ENCODE peak calls at places on chromosomes 4 and X, in nine cellular contexts. M, A, F, Z, B, X, E, J and S are unnamed samples.

GRCh38 chr4:125003840-125004239 is 291.3 kb upstream of the ANKRD50 start:
- DNase-seq in M (no peak), A (no peak), F (no peak), Z (no peak), B (no peak), X (no peak), E (no peak), J (no peak), S (no peak)

GRCh38 chr4:78168029-78168428 is 110.9 kb downstream of the FRAS1 start:
- DNase-seq in M (no peak), A (no peak), F (no peak), Z (no peak), B (no peak), X (no peak), E (no peak), J (no peak), S (no peak)

GRCh38 chr4:61827907-61828328 is 627.8 kb downstream of the ADGRL3 start:
- DNase-seq in M (no peak), A (no peak), F (no peak), Z (no peak), B (no peak), X (no peak), E (no peak), J (no peak), S (no peak)

GRCh38 chr4:176387571-176387970 is 67.8 kb downstream of the SPCS3 start:
- DNase-seq in M (peak), A (no peak), F (peak), Z (no peak), B (no peak), X (no peak), E (no peak), J (no peak), S (peak)

GRCh38 chrX:110218591-110218990 is 99.3 kb downstream of the AMMECR1 start:
- DNase-seq in M (peak), A (no peak), F (peak), Z (no peak), B (no peak), X (no peak), E (peak), J (no peak), S (no peak)

GRCh38 chr4:147312376-147313046 is 168.4 kb upstream of the EDNRA start:
- DNase-seq in M (peak), A (no peak), F (peak), Z (no peak), B (no peak), X (no peak), E (peak), J (no peak), S (no peak)

GRCh38 chrX:15985937-15986336 is 131.3 kb upstream of the AP1S2 start:
- DNase-seq in M (no peak), A (no peak), F (no peak), Z (no peak), B (no peak), X (no peak), E (no peak), J (no peak), S (no peak)

GRCh38 chrX:57932266-57932665 is 22.0 kb upstream of the ZXDA start:
- DNase-seq in M (no peak), A (no peak), F (no peak), Z (no peak), B (no peak), X (no peak), E (no peak), J (no peak), S (no peak)

GRCh38 chrX:56764975-56765791 is 36.1 kb downstream of the NBDY start:
- DNase-seq in M (no peak), A (no peak), F (no peak), Z (no peak), B (no peak), X (no peak), E (no peak), J (no peak), S (no peak)

GRCh38 chrX:56762707-56763555 is 33.9 kb downstream of the NBDY start:
- DNase-seq in M (no peak), A (no peak), F (no peak), Z (no peak), B (no peak), X (no peak), E (no peak), J (no peak), S (no peak)

GRCh38 chrX:56762220-56762619 is 33.2 kb downstream of the NBDY start:
- DNase-seq in M (no peak), A (no peak), F (no peak), Z (no peak), B (no peak), X (no peak), E (no peak), J (no peak), S (no peak)

GRCh38 chrX:56764153-56764974 is 35.3 kb downstream of the NBDY start:
- DNase-seq in M (peak), A (peak), F (peak), Z (peak), B (peak), X (no peak), E (peak), J (peak), S (peak)

DNA sequence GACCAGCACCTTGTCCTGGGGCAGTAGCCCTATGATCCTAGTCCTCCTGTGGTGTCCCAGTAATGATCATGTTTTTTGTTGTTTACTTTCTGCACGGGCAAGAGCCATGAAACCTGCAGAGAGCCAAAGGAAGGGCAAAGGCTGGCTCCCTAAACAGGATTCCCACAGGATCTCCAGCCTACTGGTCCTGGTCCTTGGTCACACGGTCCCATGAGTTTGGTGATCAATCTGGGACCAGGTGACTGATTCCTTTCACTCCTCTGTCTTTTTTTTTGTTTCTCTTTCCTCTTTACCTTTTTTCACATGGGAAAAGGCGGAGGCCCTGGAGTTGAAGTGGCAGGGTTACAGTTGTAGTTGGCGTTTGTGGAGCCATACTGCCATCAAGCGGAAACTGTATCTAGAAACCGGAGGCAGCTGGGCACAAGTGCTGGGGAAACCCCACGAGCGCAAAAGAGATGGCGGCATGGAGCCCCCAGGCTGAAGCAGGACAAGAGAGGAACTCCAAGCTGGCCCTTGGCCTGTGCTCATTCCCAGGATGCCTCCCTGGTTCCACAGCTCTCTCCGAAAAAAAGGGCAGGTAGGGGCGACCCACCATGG is 34.6 kb downstream of the NBDY start:
- DNase-seq in M (no peak), A (no peak), F (no peak), Z (no peak), B (peak), X (no peak), E (no peak), J (no peak), S (peak)
- TF ChIP-seq CTCF in M (no peak), A (no peak), F (no peak), Z (no peak), B (no peak), X (no peak), E (no peak), J (no peak), S (peak)

DNA sequence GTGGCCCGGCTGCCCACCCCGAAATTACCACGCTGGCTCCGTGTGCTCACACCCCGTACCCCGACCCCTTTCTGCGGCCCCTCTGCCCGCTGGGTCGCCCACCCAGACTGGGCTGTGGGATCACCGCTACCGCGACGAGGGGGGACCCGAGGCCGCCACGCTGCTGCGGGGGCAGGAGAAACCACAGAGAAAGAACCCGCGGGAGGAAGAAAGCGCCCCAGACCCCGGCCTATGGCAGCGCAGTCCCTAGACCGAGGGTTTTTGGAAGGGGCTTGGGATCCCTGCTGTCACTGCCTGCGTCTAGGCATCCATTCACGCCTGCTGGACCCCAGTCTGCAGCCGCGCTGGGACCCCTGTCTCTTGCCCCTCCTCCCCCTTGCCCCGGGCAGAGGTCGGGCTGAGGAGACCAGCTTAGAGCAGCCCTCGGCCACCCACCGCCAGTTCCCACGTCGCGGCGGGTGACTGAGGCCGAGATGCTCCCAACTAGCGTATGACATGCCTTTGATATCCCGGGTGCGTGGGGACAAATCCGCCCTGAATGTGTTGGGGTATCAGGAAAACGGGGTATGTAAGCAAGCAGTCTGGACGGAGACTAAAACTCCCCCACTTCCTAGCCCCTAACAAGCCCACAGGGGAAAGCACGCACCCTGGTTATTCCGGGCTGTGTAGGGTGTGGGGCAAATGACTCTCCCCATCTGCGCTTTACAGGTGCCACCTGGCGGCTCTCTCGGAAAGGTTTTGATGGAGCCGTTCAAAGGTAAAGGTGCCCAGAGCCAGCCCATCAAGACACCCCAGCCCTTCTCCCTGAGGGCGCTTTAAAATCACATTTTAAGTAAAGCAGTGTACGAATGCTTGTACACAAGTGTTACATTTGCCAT is 867 bp upstream of the INPP4B start:
- DNase-seq in M (peak), A (peak), F (peak), Z (no peak), B (peak), X (no peak), E (no peak), J (peak), S (no peak)
- TF ChIP-seq CTCF in M (peak), A (peak), F (peak), Z (peak), B (peak), X (peak), E (no peak), J (peak), S (peak)

DNA sequence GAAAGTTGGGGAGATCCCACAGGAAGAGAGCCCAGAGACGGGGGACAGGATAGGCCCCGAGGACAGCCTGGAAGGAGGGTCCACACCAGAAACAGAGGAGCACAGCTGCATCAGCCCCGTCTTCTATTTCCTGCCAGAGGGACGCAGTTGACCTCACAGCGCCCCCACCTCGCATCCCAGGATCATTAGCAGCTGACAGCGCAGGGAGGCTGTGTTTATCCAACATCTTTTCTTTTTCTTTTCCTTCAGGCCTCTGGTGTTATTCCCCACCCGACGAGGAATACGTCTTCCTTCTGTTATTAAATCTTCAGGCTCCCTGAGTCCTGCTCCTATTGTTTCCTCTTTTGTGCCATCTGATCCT is 75.4 kb downstream of the DCHS2 start:
- DNase-seq in M (no peak), A (peak), F (no peak), Z (no peak), B (peak), X (no peak), E (peak), J (no peak), S (no peak)
- TF ChIP-seq CTCF in M (no peak), A (no peak), F (no peak), Z (peak), B (peak), X (peak), E (no peak), J (no peak), S (peak)

GRCh38 chr4:129342820-129343219 is 246.9 kb downstream of the C4orf33 start:
- DNase-seq in M (peak), A (no peak), F (peak), Z (peak), B (no peak), X (peak), E (peak), J (peak), S (peak)

GRCh38 chr4:129345680-129346079 is 249.7 kb downstream of the C4orf33 start:
- DNase-seq in M (no peak), A (no peak), F (no peak), Z (no peak), B (no peak), X (no peak), E (no peak), J (no peak), S (no peak)

GRCh38 chr4:129346760-129347159 is 250.8 kb downstream of the C4orf33 start:
- DNase-seq in M (no peak), A (no peak), F (no peak), Z (no peak), B (no peak), X (no peak), E (no peak), J (no peak), S (no peak)

DNA sequence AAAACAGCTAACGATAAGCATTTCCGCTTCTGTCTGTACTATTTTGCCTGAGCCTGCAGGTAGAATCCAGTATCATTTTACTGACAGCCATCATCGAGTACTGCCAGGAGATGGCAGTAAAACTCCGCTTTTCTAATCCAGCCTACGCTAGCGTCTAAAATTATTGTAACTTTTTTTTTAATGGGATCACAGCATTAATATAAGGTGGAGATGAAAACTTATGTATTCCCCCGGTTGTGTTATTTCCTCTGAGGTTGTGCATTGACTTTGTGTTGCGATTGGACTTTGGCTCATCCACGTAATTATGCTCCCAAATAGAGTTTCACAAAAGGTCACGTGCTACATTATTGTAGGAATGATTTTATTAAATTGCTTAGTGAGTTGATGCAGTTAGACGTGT is 248.1 kb downstream of the C4orf33 start:
- DNase-seq in M (peak), A (peak), F (peak), Z (peak), B (peak), X (no peak), E (peak), J (peak), S (no peak)
- TF ChIP-seq CTCF in M (peak), A (peak), F (peak), Z (peak), B (peak), X (peak), E (peak), J (peak), S (peak)

GRCh38 chr4:42150653-42151567 is 1.5 kb downstream of the BEND4 start:
- DNase-seq in M (no peak), A (peak), F (no peak), Z (no peak), B (peak), X (no peak), E (no peak), J (no peak), S (no peak)
- TF ChIP-seq CTCF in M (no peak), A (no peak), F (no peak), Z (no peak), B (no peak), X (no peak), E (no peak), J (no peak), S (no peak)

GRCh38 chrX:151912221-151912620 is 468 bp upstream of the MAGEA4 start:
- DNase-seq in M (no peak), A (no peak), F (no peak), Z (no peak), B (no peak), X (no peak), E (no peak), J (no peak), S (no peak)

GRCh38 chrX:151912780-151913179 is at the start of gene MAGEA4:
- DNase-seq in M (no peak), A (no peak), F (no peak), Z (no peak), B (no peak), X (no peak), E (no peak), J (no peak), S (no peak)
- TF ChIP-seq CTCF in M (no peak), A (no peak), F (no peak), Z (no peak), B (no peak), X (no peak), E (no peak), J (no peak), S (no peak)

GRCh38 chrX:152814048-152814447 is 16.5 kb downstream of the CETN2 start:
- DNase-seq in M (no peak), A (no peak), F (no peak), Z (no peak), B (no peak), X (no peak), E (no peak), J (no peak), S (no peak)

GRCh38 chrX:152819271-152819670 is 11.3 kb downstream of the CETN2 start:
- DNase-seq in M (no peak), A (no peak), F (peak), Z (no peak), B (no peak), X (no peak), E (no peak), J (no peak), S (no peak)

GRCh38 chrX:152819732-152820131 is 10.8 kb downstream of the CETN2 start:
- DNase-seq in M (no peak), A (no peak), F (peak), Z (no peak), B (no peak), X (no peak), E (peak), J (no peak), S (no peak)

GRCh38 chrX:152813211-152813610 is 17.3 kb downstream of the CETN2 start:
- DNase-seq in M (no peak), A (no peak), F (no peak), Z (no peak), B (no peak), X (no peak), E (no peak), J (no peak), S (no peak)

GRCh38 chrX:152817082-152817744 is 13.3 kb downstream of the CETN2 start:
- DNase-seq in M (peak), A (peak), F (peak), Z (no peak), B (peak), X (no peak), E (peak), J (peak), S (peak)
- TF ChIP-seq CTCF in M (peak), A (peak), F (peak), Z (peak), B (peak), X (peak), E (peak), J (peak), S (peak)